ENCODE peak calls at places on chromosomes 5 and 9, in eight cellular contexts. One of them, this sample, is unnamed.

GRCh38 chr5:54469655-54470054 is 14.2 kb downstream of the HSPB3 start:
- DNase-seq in Right ventricle myocardium superior: no peak
- DNase-seq in globus pallidus: peak
- DNase-seq in bronchial epithelial cell: no peak
- DNase-seq in dorsolateral prefrontal cortex: no peak
- DNase-seq in iPS-NIHi11: no peak
- DNase-seq in HS-5: no peak
- DNase-seq in fibroblast of gingiva: peak
- DNase-seq in this sample: no peak

GRCh38 chr5:179553006-179553405 is 2.7 kb downstream of the RUFY1 start:
- DNase-seq in Right ventricle myocardium superior: no peak
- DNase-seq in globus pallidus: no peak
- DNase-seq in bronchial epithelial cell: no peak
- DNase-seq in dorsolateral prefrontal cortex: no peak
- DNase-seq in iPS-NIHi11: no peak
- DNase-seq in HS-5: no peak
- DNase-seq in fibroblast of gingiva: no peak
- DNase-seq in this sample: no peak

GRCh38 chr5:134510970-134511795 is 14.3 kb upstream of the JADE2 start:
- DNase-seq in Right ventricle myocardium superior: no peak
- DNase-seq in globus pallidus: no peak
- DNase-seq in bronchial epithelial cell: peak
- DNase-seq in dorsolateral prefrontal cortex: no peak
- DNase-seq in iPS-NIHi11: peak
- DNase-seq in HS-5: no peak
- DNase-seq in fibroblast of gingiva: no peak
- DNase-seq in this sample: peak

GRCh38 chr9:123349691-123350480 is 6.1 kb upstream of the CRB2 start:
- DNase-seq in Right ventricle myocardium superior: no peak
- DNase-seq in globus pallidus: peak
- DNase-seq in bronchial epithelial cell: peak
- DNase-seq in dorsolateral prefrontal cortex: peak
- DNase-seq in iPS-NIHi11: peak
- DNase-seq in HS-5: peak
- DNase-seq in fibroblast of gingiva: peak
- DNase-seq in this sample: peak

GRCh38 chr5:81303563-81303962 is 2.2 kb downstream of the ZCCHC9 start:
- DNase-seq in Right ventricle myocardium superior: no peak
- DNase-seq in globus pallidus: no peak
- DNase-seq in bronchial epithelial cell: peak
- DNase-seq in dorsolateral prefrontal cortex: no peak
- DNase-seq in iPS-NIHi11: no peak
- DNase-seq in HS-5: peak
- DNase-seq in fibroblast of gingiva: peak
- DNase-seq in this sample: no peak

GRCh38 chr5:177472460-177473441 is 683 bp downstream of the DBN1 start:
- DNase-seq in Right ventricle myocardium superior: no peak
- DNase-seq in globus pallidus: no peak
- DNase-seq in bronchial epithelial cell: no peak
- DNase-seq in dorsolateral prefrontal cortex: no peak
- DNase-seq in iPS-NIHi11: peak
- DNase-seq in HS-5: no peak
- DNase-seq in fibroblast of gingiva: no peak
- DNase-seq in this sample: no peak

GRCh38 chr9:126700296-126700695 is 86.6 kb downstream of the LMX1B start:
- DNase-seq in Right ventricle myocardium superior: no peak
- DNase-seq in globus pallidus: no peak
- DNase-seq in bronchial epithelial cell: no peak
- DNase-seq in dorsolateral prefrontal cortex: no peak
- DNase-seq in iPS-NIHi11: no peak
- DNase-seq in HS-5: no peak
- DNase-seq in fibroblast of gingiva: no peak
- DNase-seq in this sample: no peak

GRCh38 chr5:150469718-150470470 is 20.4 kb upstream of the RPS14 start:
- DNase-seq in Right ventricle myocardium superior: no peak
- DNase-seq in globus pallidus: no peak
- DNase-seq in bronchial epithelial cell: peak
- DNase-seq in dorsolateral prefrontal cortex: no peak
- DNase-seq in iPS-NIHi11: no peak
- DNase-seq in HS-5: peak
- DNase-seq in fibroblast of gingiva: peak
- DNase-seq in this sample: no peak

GRCh38 chr5:92980491-92980890 is 600.5 kb downstream of the NR2F1-AS1 start:
- DNase-seq in Right ventricle myocardium superior: no peak
- DNase-seq in globus pallidus: no peak
- DNase-seq in bronchial epithelial cell: peak
- DNase-seq in dorsolateral prefrontal cortex: no peak
- DNase-seq in iPS-NIHi11: no peak
- DNase-seq in HS-5: no peak
- DNase-seq in fibroblast of gingiva: no peak
- DNase-seq in this sample: no peak

GRCh38 chr9:30774326-30774725 is 1610.1 kb upstream of the ACO1 start:
- DNase-seq in Right ventricle myocardium superior: peak
- DNase-seq in globus pallidus: no peak
- DNase-seq in bronchial epithelial cell: no peak
- DNase-seq in dorsolateral prefrontal cortex: no peak
- DNase-seq in iPS-NIHi11: peak
- DNase-seq in HS-5: no peak
- DNase-seq in fibroblast of gingiva: no peak
- DNase-seq in this sample: peak

GRCh38 chr9:94928271-94928670 is 201.8 kb downstream of the AOPEP start:
- DNase-seq in Right ventricle myocardium superior: no peak
- DNase-seq in globus pallidus: no peak
- DNase-seq in bronchial epithelial cell: no peak
- DNase-seq in dorsolateral prefrontal cortex: no peak
- DNase-seq in iPS-NIHi11: no peak
- DNase-seq in HS-5: no peak
- DNase-seq in fibroblast of gingiva: no peak
- DNase-seq in this sample: no peak

GRCh38 chr9:21789541-21790037 is 12.8 kb upstream of the MTAP start:
- DNase-seq in Right ventricle myocardium superior: peak
- DNase-seq in globus pallidus: peak
- DNase-seq in bronchial epithelial cell: peak
- DNase-seq in dorsolateral prefrontal cortex: peak
- DNase-seq in iPS-NIHi11: peak
- DNase-seq in HS-5: peak
- DNase-seq in fibroblast of gingiva: peak
- DNase-seq in this sample: no peak